ENCODE peak calls at places on chromosomes 4 and X, in nine cellular contexts. One of them, this sample, is unnamed.

GRCh38 chr4:152935661-152936445 is at the start of gene FHDC1:
- DNase-seq in MM.1S: peak
- DNase-seq in fibroblast of lung: no peak
- DNase-seq in hepatocyte: peak
- DNase-seq in GM23248: peak
- DNase-seq in astrocyte: peak
- DNase-seq in neural progenitor cell: peak
- DNase-seq in IMR-90: no peak
- DNase-seq in HepG2: no peak
- DNase-seq in this sample: no peak

GRCh38 chr4:76420901-76421581 is at the start of gene CCDC158:
- DNase-seq in HepG2: no peak
- DNase-seq in IMR-90: no peak
- DNase-seq in MM.1S: no peak
- DNase-seq in astrocyte: no peak
- DNase-seq in fibroblast of lung: peak
- DNase-seq in hepatocyte: no peak
- DNase-seq in GM23248: peak
- DNase-seq in neural progenitor cell: no peak
- DNase-seq in this sample: no peak

GRCh38 chr4:3168029-3168428 is 80.9 kb upstream of the MSANTD1 start:
- DNase-seq in HepG2: no peak
- DNase-seq in neural progenitor cell: no peak
- DNase-seq in fibroblast of lung: peak
- DNase-seq in hepatocyte: no peak
- DNase-seq in IMR-90: peak
- DNase-seq in GM23248: peak
- DNase-seq in MM.1S: no peak
- DNase-seq in astrocyte: peak
- DNase-seq in this sample: no peak

GRCh38 chr4:106277140-106277680 is 38.8 kb downstream of the TBCK start:
- DNase-seq in astrocyte: no peak
- DNase-seq in GM23248: peak
- DNase-seq in neural progenitor cell: no peak
- DNase-seq in IMR-90: peak
- DNase-seq in MM.1S: no peak
- DNase-seq in fibroblast of lung: peak
- DNase-seq in hepatocyte: no peak
- DNase-seq in HepG2: no peak
- DNase-seq in this sample: peak

GRCh38 chr4:98748609-98749008 is 90.2 kb upstream of the TSPAN5 start:
- DNase-seq in HepG2: no peak
- DNase-seq in IMR-90: no peak
- DNase-seq in astrocyte: no peak
- DNase-seq in hepatocyte: no peak
- DNase-seq in GM23248: no peak
- DNase-seq in neural progenitor cell: no peak
- DNase-seq in fibroblast of lung: no peak
- DNase-seq in MM.1S: no peak
- DNase-seq in this sample: no peak

GRCh38 chr4:44701037-44701436 is 22.8 kb downstream of the GUF1 start:
- DNase-seq in neural progenitor cell: no peak
- DNase-seq in fibroblast of lung: no peak
- DNase-seq in HepG2: no peak
- DNase-seq in astrocyte: no peak
- DNase-seq in IMR-90: no peak
- DNase-seq in GM23248: no peak
- DNase-seq in MM.1S: no peak
- DNase-seq in hepatocyte: no peak
- DNase-seq in this sample: no peak

GRCh38 chr4:68271851-68272756 is 26.6 kb upstream of the TMPRSS11B start:
- DNase-seq in MM.1S: peak
- DNase-seq in GM23248: peak
- DNase-seq in hepatocyte: peak
- DNase-seq in astrocyte: peak
- DNase-seq in neural progenitor cell: peak
- DNase-seq in fibroblast of lung: peak
- DNase-seq in HepG2: peak
- DNase-seq in IMR-90: peak
- DNase-seq in this sample: peak

GRCh38 chr4:61984260-61984909 is 784.3 kb downstream of the ADGRL3 start:
- DNase-seq in IMR-90: no peak
- DNase-seq in HepG2: no peak
- DNase-seq in MM.1S: no peak
- DNase-seq in fibroblast of lung: no peak
- DNase-seq in hepatocyte: no peak
- DNase-seq in GM23248: no peak
- DNase-seq in astrocyte: no peak
- DNase-seq in neural progenitor cell: peak
- DNase-seq in this sample: no peak

GRCh38 chrX:28586291-28586690 is 955 bp upstream of the IL1RAPL1 start:
- DNase-seq in hepatocyte: peak
- DNase-seq in IMR-90: peak
- DNase-seq in GM23248: no peak
- DNase-seq in fibroblast of lung: peak
- DNase-seq in astrocyte: peak
- DNase-seq in neural progenitor cell: peak
- DNase-seq in MM.1S: no peak
- DNase-seq in HepG2: no peak
- DNase-seq in this sample: peak

GRCh38 chr4:106875340-106875739 is 160.8 kb downstream of the DKK2 start:
- DNase-seq in GM23248: no peak
- DNase-seq in IMR-90: no peak
- DNase-seq in astrocyte: no peak
- DNase-seq in neural progenitor cell: peak
- DNase-seq in hepatocyte: no peak
- DNase-seq in fibroblast of lung: no peak
- DNase-seq in MM.1S: no peak
- DNase-seq in HepG2: peak
- DNase-seq in this sample: no peak

GRCh38 chr4:154332681-154333421 is 158.7 kb downstream of the DCHS2 start:
- DNase-seq in HepG2: no peak
- DNase-seq in astrocyte: no peak
- DNase-seq in IMR-90: peak
- DNase-seq in GM23248: no peak
- DNase-seq in MM.1S: peak
- DNase-seq in fibroblast of lung: peak
- DNase-seq in neural progenitor cell: peak
- DNase-seq in hepatocyte: peak
- DNase-seq in this sample: no peak

GRCh38 chr4:39729557-39729956 is 31.6 kb downstream of the UBE2K start:
- DNase-seq in astrocyte: peak
- DNase-seq in GM23248: peak
- DNase-seq in HepG2: no peak
- DNase-seq in fibroblast of lung: peak
- DNase-seq in IMR-90: peak
- DNase-seq in neural progenitor cell: no peak
- DNase-seq in MM.1S: no peak
- DNase-seq in hepatocyte: no peak
- DNase-seq in this sample: no peak

GRCh38 chr4:7904942-7905341 is 34.7 kb downstream of the AFAP1 start:
- DNase-seq in HepG2: no peak
- DNase-seq in neural progenitor cell: no peak
- DNase-seq in fibroblast of lung: peak
- DNase-seq in hepatocyte: peak
- DNase-seq in MM.1S: no peak
- DNase-seq in IMR-90: peak
- DNase-seq in astrocyte: peak
- DNase-seq in GM23248: peak
- DNase-seq in this sample: no peak

GRCh38 chr4:183611210-183611830 is 47.7 kb downstream of the RWDD4 start:
- DNase-seq in astrocyte: no peak
- DNase-seq in GM23248: no peak
- DNase-seq in fibroblast of lung: no peak
- DNase-seq in hepatocyte: no peak
- DNase-seq in HepG2: no peak
- DNase-seq in neural progenitor cell: no peak
- DNase-seq in MM.1S: no peak
- DNase-seq in IMR-90: no peak
- DNase-seq in this sample: no peak
- H2AFZ ChIP-seq in astrocyte: no peak
- H2AFZ ChIP-seq in GM23248: no peak
- H2AFZ ChIP-seq in fibroblast of lung: no peak
- H2AFZ ChIP-seq in hepatocyte: no peak
- H2AFZ ChIP-seq in HepG2: no peak
- H2AFZ ChIP-seq in neural progenitor cell: no peak
- H2AFZ ChIP-seq in MM.1S: no peak
- H2AFZ ChIP-seq in IMR-90: no peak
- H2AFZ ChIP-seq in this sample: no peak

GRCh38 chr4:13893221-13893620 is 265.7 kb upstream of the BOD1L1 start:
- DNase-seq in HepG2: no peak
- DNase-seq in IMR-90: peak
- DNase-seq in fibroblast of lung: no peak
- DNase-seq in GM23248: peak
- DNase-seq in neural progenitor cell: no peak
- DNase-seq in astrocyte: no peak
- DNase-seq in MM.1S: no peak
- DNase-seq in hepatocyte: no peak
- DNase-seq in this sample: no peak

GRCh38 chr4:13887010-13887409 is 259.5 kb upstream of the BOD1L1 start:
- DNase-seq in HepG2: no peak
- DNase-seq in fibroblast of lung: no peak
- DNase-seq in neural progenitor cell: no peak
- DNase-seq in astrocyte: no peak
- DNase-seq in hepatocyte: no peak
- DNase-seq in GM23248: no peak
- DNase-seq in MM.1S: no peak
- DNase-seq in IMR-90: no peak
- DNase-seq in this sample: no peak

GRCh38 chr4:13892739-13893105 is 265.2 kb upstream of the BOD1L1 start:
- DNase-seq in GM23248: peak
- DNase-seq in HepG2: no peak
- DNase-seq in fibroblast of lung: no peak
- DNase-seq in hepatocyte: peak
- DNase-seq in IMR-90: peak
- DNase-seq in neural progenitor cell: no peak
- DNase-seq in astrocyte: peak
- DNase-seq in MM.1S: no peak
- DNase-seq in this sample: peak

GRCh38 chr4:13891544-13891939 is 264.0 kb upstream of the BOD1L1 start:
- DNase-seq in GM23248: peak
- DNase-seq in IMR-90: peak
- DNase-seq in astrocyte: peak
- DNase-seq in HepG2: no peak
- DNase-seq in fibroblast of lung: no peak
- DNase-seq in neural progenitor cell: no peak
- DNase-seq in MM.1S: no peak
- DNase-seq in hepatocyte: no peak
- DNase-seq in this sample: no peak

GRCh38 chr4:13888112-13888511 is 260.6 kb upstream of the BOD1L1 start:
- DNase-seq in IMR-90: peak
- DNase-seq in MM.1S: no peak
- DNase-seq in neural progenitor cell: no peak
- DNase-seq in fibroblast of lung: peak
- DNase-seq in astrocyte: peak
- DNase-seq in hepatocyte: no peak
- DNase-seq in HepG2: no peak
- DNase-seq in GM23248: peak
- DNase-seq in this sample: peak
- H2AFZ ChIP-seq in IMR-90: no peak
- H2AFZ ChIP-seq in MM.1S: no peak
- H2AFZ ChIP-seq in neural progenitor cell: no peak
- H2AFZ ChIP-seq in fibroblast of lung: no peak
- H2AFZ ChIP-seq in astrocyte: no peak
- H2AFZ ChIP-seq in hepatocyte: no peak
- H2AFZ ChIP-seq in HepG2: no peak
- H2AFZ ChIP-seq in GM23248: no peak
- H2AFZ ChIP-seq in this sample: no peak

DNA sequence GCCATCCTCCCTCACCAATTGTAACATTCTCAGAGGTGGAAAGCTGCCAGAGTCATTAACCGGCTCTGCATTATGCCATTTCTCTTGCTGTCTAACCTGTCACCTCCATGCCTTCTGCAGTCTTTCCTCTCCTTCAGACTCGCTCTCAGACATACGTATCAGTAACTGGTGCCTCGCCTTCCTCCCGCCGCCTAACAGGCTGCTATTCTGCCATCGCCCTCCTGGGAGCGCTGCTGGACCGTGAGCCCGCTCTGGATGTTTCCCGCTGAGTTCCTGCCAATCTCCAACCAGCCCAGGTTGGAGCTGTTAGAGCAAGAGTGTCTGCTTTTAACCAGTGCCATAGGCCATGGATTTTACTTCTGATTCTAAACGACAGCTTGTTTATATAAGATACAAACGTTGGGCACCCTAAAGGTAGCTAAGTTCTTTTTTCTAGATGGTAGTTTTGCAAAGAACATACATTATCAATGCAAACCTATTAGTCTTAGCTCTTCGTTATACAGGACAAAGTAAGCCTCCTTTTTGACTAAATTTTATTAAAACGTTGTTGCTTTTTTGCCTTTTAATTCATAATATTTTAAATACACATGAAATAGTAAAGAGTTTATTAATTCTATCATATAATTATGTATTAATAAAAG is 59.5 kb upstream of the NEIL3 start:
- DNase-seq in hepatocyte: peak
- DNase-seq in fibroblast of lung: peak
- DNase-seq in GM23248: peak
- DNase-seq in IMR-90: peak
- DNase-seq in HepG2: peak
- DNase-seq in neural progenitor cell: peak
- DNase-seq in astrocyte: peak
- DNase-seq in MM.1S: no peak
- DNase-seq in this sample: peak
- H2AFZ ChIP-seq in hepatocyte: no peak
- H2AFZ ChIP-seq in fibroblast of lung: peak
- H2AFZ ChIP-seq in GM23248: peak
- H2AFZ ChIP-seq in IMR-90: peak
- H2AFZ ChIP-seq in HepG2: no peak
- H2AFZ ChIP-seq in neural progenitor cell: no peak
- H2AFZ ChIP-seq in astrocyte: peak
- H2AFZ ChIP-seq in MM.1S: no peak
- H2AFZ ChIP-seq in this sample: peak

GRCh38 chr4:125991398-125991797 is 676.6 kb downstream of the FAT4 start:
- DNase-seq in astrocyte: no peak
- DNase-seq in fibroblast of lung: no peak
- DNase-seq in GM23248: no peak
- DNase-seq in MM.1S: no peak
- DNase-seq in hepatocyte: no peak
- DNase-seq in IMR-90: peak
- DNase-seq in HepG2: no peak
- DNase-seq in neural progenitor cell: no peak
- DNase-seq in this sample: no peak

GRCh38 chr4:125988464-125988863 is 673.7 kb downstream of the FAT4 start:
- DNase-seq in MM.1S: no peak
- DNase-seq in fibroblast of lung: no peak
- DNase-seq in astrocyte: no peak
- DNase-seq in IMR-90: no peak
- DNase-seq in neural progenitor cell: no peak
- DNase-seq in hepatocyte: no peak
- DNase-seq in HepG2: no peak
- DNase-seq in GM23248: no peak
- DNase-seq in this sample: no peak

GRCh38 chr4:125983168-125983567 is 668.4 kb downstream of the FAT4 start:
- DNase-seq in MM.1S: no peak
- DNase-seq in HepG2: no peak
- DNase-seq in neural progenitor cell: no peak
- DNase-seq in GM23248: no peak
- DNase-seq in hepatocyte: no peak
- DNase-seq in IMR-90: no peak
- DNase-seq in astrocyte: no peak
- DNase-seq in fibroblast of lung: no peak
- DNase-seq in this sample: no peak

GRCh38 chr4:125985856-125986255 is 671.1 kb downstream of the FAT4 start:
- DNase-seq in hepatocyte: no peak
- DNase-seq in astrocyte: peak
- DNase-seq in IMR-90: no peak
- DNase-seq in neural progenitor cell: no peak
- DNase-seq in HepG2: no peak
- DNase-seq in fibroblast of lung: no peak
- DNase-seq in MM.1S: peak
- DNase-seq in GM23248: no peak
- DNase-seq in this sample: no peak

GRCh38 chr4:125986307-125986706 is 671.6 kb downstream of the FAT4 start:
- DNase-seq in hepatocyte: no peak
- DNase-seq in astrocyte: no peak
- DNase-seq in neural progenitor cell: no peak
- DNase-seq in MM.1S: no peak
- DNase-seq in IMR-90: no peak
- DNase-seq in GM23248: no peak
- DNase-seq in HepG2: no peak
- DNase-seq in fibroblast of lung: no peak
- DNase-seq in this sample: no peak
- H2AFZ ChIP-seq in hepatocyte: no peak
- H2AFZ ChIP-seq in astrocyte: no peak
- H2AFZ ChIP-seq in neural progenitor cell: no peak
- H2AFZ ChIP-seq in MM.1S: peak
- H2AFZ ChIP-seq in IMR-90: no peak
- H2AFZ ChIP-seq in GM23248: no peak
- H2AFZ ChIP-seq in HepG2: no peak
- H2AFZ ChIP-seq in fibroblast of lung: no peak
- H2AFZ ChIP-seq in this sample: no peak

This sample was measured in endothelial cell of umbilical vein.